ENCODE peak calls at places on chromosomes 11 and 22, in ten cellular contexts. One of them, this sample, is unnamed.

GRCh38 chr22:33000342-33001280 is 57.6 kb downstream of the SYN3 start:
- DNase-seq in upper lobe of right lung: peak; percentile 80
- DNase-seq in CD8-positive, alpha-beta T cell: no peak
- DNase-seq in K562: peak; percentile 52
- DNase-seq in fibroblast of lung: peak; percentile 37
- DNase-seq in iPS DF 6.9: peak; percentile 72
- DNase-seq in kidney: peak; percentile 82
- DNase-seq in right atrium auricular region: peak; percentile 76
- DNase-seq in CD4-positive, alpha-beta T cell: peak; percentile 11
- DNase-seq in stomach: peak; percentile 31
- DNase-seq in this sample: peak; percentile 96

GRCh38 chr11:36292311-36292722 is 3.1 kb upstream of the COMMD9 start:
- DNase-seq in CD4-positive, alpha-beta T cell: no peak
- DNase-seq in kidney: no peak
- DNase-seq in K562: peak; percentile 33
- DNase-seq in CD8-positive, alpha-beta T cell: no peak
- DNase-seq in upper lobe of right lung: no peak
- DNase-seq in iPS DF 6.9: peak; percentile 16
- DNase-seq in stomach: no peak
- DNase-seq in right atrium auricular region: no peak
- DNase-seq in fibroblast of lung: peak; percentile 31
- DNase-seq in this sample: peak; percentile 57

GRCh38 chr22:50701076-50701419 is 28.4 kb downstream of the SHANK3 start:
- DNase-seq in upper lobe of right lung: no peak
- DNase-seq in kidney: peak; percentile 63
- DNase-seq in CD8-positive, alpha-beta T cell: no peak
- DNase-seq in fibroblast of lung: no peak
- DNase-seq in right atrium auricular region: no peak
- DNase-seq in CD4-positive, alpha-beta T cell: no peak
- DNase-seq in stomach: no peak
- DNase-seq in K562: no peak
- DNase-seq in iPS DF 6.9: no peak
- DNase-seq in this sample: peak; percentile 59

GRCh38 chr11:19432370-19433163 is 191.8 kb upstream of the E2F8 start:
- DNase-seq in kidney: no peak
- DNase-seq in right atrium auricular region: no peak
- DNase-seq in CD8-positive, alpha-beta T cell: no peak
- DNase-seq in iPS DF 6.9: no peak
- DNase-seq in upper lobe of right lung: no peak
- DNase-seq in stomach: no peak
- DNase-seq in CD4-positive, alpha-beta T cell: no peak
- DNase-seq in K562: no peak
- DNase-seq in fibroblast of lung: peak; percentile 91
- DNase-seq in this sample: peak; percentile 61

GRCh38 chr11:61152816-61153592 is 8.2 kb downstream of the VPS37C start:
- DNase-seq in right atrium auricular region: no peak
- DNase-seq in CD8-positive, alpha-beta T cell: no peak
- DNase-seq in iPS DF 6.9: no peak
- DNase-seq in stomach: no peak
- DNase-seq in CD4-positive, alpha-beta T cell: no peak
- DNase-seq in fibroblast of lung: peak; percentile 86
- DNase-seq in kidney: no peak
- DNase-seq in upper lobe of right lung: no peak
- DNase-seq in K562: no peak
- DNase-seq in this sample: no peak

GRCh38 chr22:26905076-26905475 is 247.7 kb downstream of the MIAT start:
- DNase-seq in iPS DF 6.9: no peak
- DNase-seq in right atrium auricular region: no peak
- DNase-seq in fibroblast of lung: no peak
- DNase-seq in CD4-positive, alpha-beta T cell: no peak
- DNase-seq in stomach: no peak
- DNase-seq in CD8-positive, alpha-beta T cell: no peak
- DNase-seq in kidney: no peak
- DNase-seq in K562: no peak
- DNase-seq in upper lobe of right lung: no peak
- DNase-seq in this sample: no peak

GRCh38 chr11:88414385-88414861 is 76.9 kb upstream of the CTSC start:
- DNase-seq in right atrium auricular region: no peak
- DNase-seq in upper lobe of right lung: no peak
- DNase-seq in kidney: no peak
- DNase-seq in iPS DF 6.9: no peak
- DNase-seq in CD4-positive, alpha-beta T cell: peak; percentile 12
- DNase-seq in stomach: no peak
- DNase-seq in fibroblast of lung: peak; percentile 81
- DNase-seq in K562: no peak
- DNase-seq in CD8-positive, alpha-beta T cell: no peak
- DNase-seq in this sample: no peak

GRCh38 chr11:114330373-114330772 is 34.2 kb downstream of the NNMT start:
- DNase-seq in stomach: no peak
- DNase-seq in upper lobe of right lung: no peak
- DNase-seq in CD8-positive, alpha-beta T cell: no peak
- DNase-seq in kidney: no peak
- DNase-seq in fibroblast of lung: no peak
- DNase-seq in CD4-positive, alpha-beta T cell: no peak
- DNase-seq in iPS DF 6.9: no peak
- DNase-seq in K562: no peak
- DNase-seq in right atrium auricular region: no peak
- DNase-seq in this sample: no peak

GRCh38 chr11:92703431-92703830 is 266.0 kb upstream of the MTNR1B start:
- DNase-seq in CD4-positive, alpha-beta T cell: no peak
- DNase-seq in iPS DF 6.9: no peak
- DNase-seq in upper lobe of right lung: no peak
- DNase-seq in CD8-positive, alpha-beta T cell: no peak
- DNase-seq in fibroblast of lung: peak; percentile 71
- DNase-seq in stomach: no peak
- DNase-seq in right atrium auricular region: no peak
- DNase-seq in kidney: no peak
- DNase-seq in K562: no peak
- DNase-seq in this sample: no peak

GRCh38 chr22:28450109-28450508 is 229.5 kb downstream of the TTC28 start:
- DNase-seq in upper lobe of right lung: no peak
- DNase-seq in CD8-positive, alpha-beta T cell: no peak
- DNase-seq in CD4-positive, alpha-beta T cell: no peak
- DNase-seq in K562: no peak
- DNase-seq in iPS DF 6.9: no peak
- DNase-seq in stomach: no peak
- DNase-seq in fibroblast of lung: no peak
- DNase-seq in right atrium auricular region: no peak
- DNase-seq in kidney: no peak
- DNase-seq in this sample: no peak
- H3K27ac ChIP-seq in upper lobe of right lung: no peak overlapping the region
- H3K27ac ChIP-seq in CD8-positive, alpha-beta T cell: no peak overlapping the region
- H3K27ac ChIP-seq in CD4-positive, alpha-beta T cell: no peak overlapping the region
- H3K27ac ChIP-seq in K562: no peak overlapping the region
- H3K27ac ChIP-seq in iPS DF 6.9: no peak overlapping the region
- H3K27ac ChIP-seq in stomach: no peak overlapping the region
- H3K27ac ChIP-seq in fibroblast of lung: no peak overlapping the region
- H3K27ac ChIP-seq in right atrium auricular region: no peak overlapping the region
- H3K27ac ChIP-seq in kidney: no peak overlapping the region
- H3K27ac ChIP-seq in this sample: no peak overlapping the region

DNA sequence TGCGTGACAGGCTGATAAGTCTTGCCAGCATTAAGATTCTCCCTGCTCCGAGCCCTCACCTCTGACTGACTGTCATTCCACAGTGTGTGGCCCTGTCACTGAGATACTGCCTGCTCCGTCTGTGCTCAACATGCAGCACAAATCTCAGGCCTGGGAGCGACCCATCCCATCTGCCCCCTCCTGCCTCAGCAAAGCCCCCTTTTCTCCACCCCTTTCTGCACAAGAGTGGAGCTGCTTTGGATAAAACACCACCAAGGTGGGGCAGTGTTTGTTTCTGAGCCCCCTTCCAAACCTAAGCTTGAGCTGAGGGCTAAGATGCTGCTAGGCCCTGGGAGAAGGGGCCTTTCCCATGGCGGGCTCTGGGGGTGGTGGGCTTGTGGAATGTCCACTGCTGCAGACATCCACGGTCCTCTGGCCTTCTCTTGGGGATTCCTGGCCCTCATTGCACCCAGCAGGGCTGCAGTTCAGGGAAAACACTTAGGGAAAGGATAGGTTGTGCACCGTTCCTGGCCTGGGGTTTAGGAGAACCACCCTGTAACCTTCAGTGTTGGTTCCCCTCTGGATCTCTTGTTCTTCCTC is 594.1 kb downstream of the TBC1D22A start:
- DNase-seq in CD4-positive, alpha-beta T cell: no peak
- DNase-seq in CD8-positive, alpha-beta T cell: no peak
- DNase-seq in iPS DF 6.9: no peak
- DNase-seq in right atrium auricular region: peak; percentile 32
- DNase-seq in fibroblast of lung: no peak
- DNase-seq in K562: no peak
- DNase-seq in upper lobe of right lung: no peak
- DNase-seq in stomach: peak; percentile 15
- DNase-seq in kidney: no peak
- DNase-seq in this sample: no peak
- H3K9me3 ChIP-seq in CD4-positive, alpha-beta T cell: no peaks in the 10 kb centered on the region
- H3K9me3 ChIP-seq in CD8-positive, alpha-beta T cell: no peaks in the 10 kb centered on the region
- H3K9me3 ChIP-seq in iPS DF 6.9: peaks cover 18% of the 10 kb centered on the region
- H3K9me3 ChIP-seq in right atrium auricular region: peaks cover 6% of the 10 kb centered on the region
- H3K9me3 ChIP-seq in fibroblast of lung: no peaks in the 10 kb centered on the region
- H3K9me3 ChIP-seq in K562: no peaks in the 10 kb centered on the region
- H3K9me3 ChIP-seq in upper lobe of right lung: no peaks in the 10 kb centered on the region
- H3K9me3 ChIP-seq in stomach: peaks cover 16% of the 10 kb centered on the region
- H3K9me3 ChIP-seq in kidney: no peaks in the 10 kb centered on the region
- H3K9me3 ChIP-seq in this sample: peaks cover 80% of the 10 kb centered on the region

DNA sequence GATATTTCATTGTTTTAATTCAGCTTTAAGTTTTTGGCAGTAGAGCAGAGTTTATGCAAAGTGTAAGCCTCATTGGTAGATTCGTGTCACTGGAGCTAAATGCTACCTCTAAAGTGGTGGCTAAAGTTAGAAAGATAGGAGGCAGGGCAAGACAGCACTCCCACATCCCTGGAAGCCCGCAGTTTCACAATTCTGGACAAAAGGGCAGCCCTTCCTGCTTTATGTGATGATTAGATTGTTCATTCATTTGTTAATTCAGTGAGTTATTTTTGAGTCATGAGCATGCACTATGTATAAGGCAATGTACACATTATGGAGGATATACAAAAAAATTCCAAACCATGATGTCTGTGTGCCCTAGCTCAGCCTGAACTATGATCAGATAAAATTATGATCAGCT is 52.1 kb upstream of the EIF3M start:
- DNase-seq in CD8-positive, alpha-beta T cell: no peak
- DNase-seq in right atrium auricular region: no peak
- DNase-seq in K562: no peak
- DNase-seq in stomach: no peak
- DNase-seq in fibroblast of lung: no peak
- DNase-seq in iPS DF 6.9: no peak
- DNase-seq in kidney: no peak
- DNase-seq in CD4-positive, alpha-beta T cell: no peak
- DNase-seq in upper lobe of right lung: no peak
- DNase-seq in this sample: no peak
- H3K27ac ChIP-seq in CD8-positive, alpha-beta T cell: no peak overlapping the region
- H3K27ac ChIP-seq in right atrium auricular region: no peak overlapping the region
- H3K27ac ChIP-seq in K562: no peak overlapping the region
- H3K27ac ChIP-seq in stomach: no peak overlapping the region
- H3K27ac ChIP-seq in fibroblast of lung: no peak overlapping the region
- H3K27ac ChIP-seq in iPS DF 6.9: no peak overlapping the region
- H3K27ac ChIP-seq in kidney: no peak overlapping the region
- H3K27ac ChIP-seq in CD4-positive, alpha-beta T cell: no peak overlapping the region
- H3K27ac ChIP-seq in upper lobe of right lung: no peak overlapping the region
- H3K27ac ChIP-seq in this sample: no peak overlapping the region

GRCh38 chr11:78239781-78240180 is 51.1 kb downstream of the USP35 start:
- DNase-seq in CD8-positive, alpha-beta T cell: no peak
- DNase-seq in kidney: no peak
- DNase-seq in K562: no peak
- DNase-seq in upper lobe of right lung: no peak
- DNase-seq in CD4-positive, alpha-beta T cell: no peak
- DNase-seq in iPS DF 6.9: no peak
- DNase-seq in right atrium auricular region: no peak
- DNase-seq in fibroblast of lung: no peak
- DNase-seq in stomach: no peak
- DNase-seq in this sample: no peak
- H3K9me3 ChIP-seq in CD8-positive, alpha-beta T cell: no peaks in the 10 kb centered on the region
- H3K9me3 ChIP-seq in kidney: peaks cover 7% of the 10 kb centered on the region
- H3K9me3 ChIP-seq in K562: peaks cover 9% of the 10 kb centered on the region
- H3K9me3 ChIP-seq in upper lobe of right lung: no peaks in the 10 kb centered on the region
- H3K9me3 ChIP-seq in CD4-positive, alpha-beta T cell: peaks cover 15% of the 10 kb centered on the region
- H3K9me3 ChIP-seq in iPS DF 6.9: no peaks in the 10 kb centered on the region
- H3K9me3 ChIP-seq in right atrium auricular region: peaks cover 11% of the 10 kb centered on the region
- H3K9me3 ChIP-seq in fibroblast of lung: no peaks in the 10 kb centered on the region
- H3K9me3 ChIP-seq in stomach: peaks cover 5% of the 10 kb centered on the region
- H3K9me3 ChIP-seq in this sample: peaks cover 13% of the 10 kb centered on the region